ENCODE peak calls at places on chromosomes 2 and 18, in five cellular contexts. I is activated CD4-positive, CD25-positive, alpha-beta regulatory T cell; J is GM20000; Y is COR-L47; V is Right ventricle myocardium superior. T is an unnamed sample.

GRCh38 chr2:183244300-183244849 is 120.1 kb downstream of the NUP35 start:
- DNase-seq in I (no peak), J (no peak), Y (peak; percentile 65), V (no peak), T (no peak)

GRCh38 chr18:26656944-26657536 is 108.7 kb upstream of the KCTD1 start:
- DNase-seq in I (no peak), J (peak; percentile 73), Y (peak; percentile 55), V (peak; percentile 89), T (peak; percentile 81)

GRCh38 chr2:103139628-103140268 is 377.9 kb downstream of the TMEM182 start:
- DNase-seq in I (no peak), J (no peak), Y (peak; percentile 46), V (no peak), T (no peak)

GRCh38 chr2:69933839-69934613 is 19.1 kb downstream of the MXD1 start:
- DNase-seq in I (no peak), J (no peak), Y (no peak), V (no peak), T (no peak)

GRCh38 chr2:22795467-22795866 is 589.5 kb upstream of the KLHL29 start:
- DNase-seq in I (no peak), J (no peak), Y (no peak), V (no peak), T (no peak)

GRCh38 chr18:22378672-22379282 is 38.9 kb downstream of the CTAGE1 start:
- DNase-seq in I (no peak), J (no peak), Y (no peak), V (peak; percentile 46), T (no peak)

GRCh38 chr2:99153921-99154604 is 679 bp downstream of the TSGA10 start:
- DNase-seq in I (no peak), J (no peak), Y (no peak), V (no peak), T (no peak)

GRCh38 chr2:174059178-174059874 is 94.2 kb upstream of the SP3 start:
- DNase-seq in I (no peak), J (no peak), Y (no peak), V (no peak), T (no peak)

GRCh38 chr2:28325567-28326468 is 66.8 kb upstream of the FOSL2 start:
- DNase-seq in I (no peak), J (no peak), Y (peak; percentile 81), V (no peak), T (no peak)

GRCh38 chr18:66136039-66136438 is 385.2 kb downstream of the CDH7 start:
- DNase-seq in I (no peak), J (no peak), Y (peak; percentile 70), V (no peak), T (no peak)

GRCh38 chr2:188450740-188451480 is 159.2 kb downstream of the GULP1 start:
- DNase-seq in I (no peak), J (no peak), Y (no peak), V (no peak), T (no peak)

GRCh38 chr2:145835665-145836064 is 1315.7 kb upstream of the ZEB2 start:
- DNase-seq in I (no peak), J (no peak), Y (no peak), V (no peak), T (no peak)

GRCh38 chr18:55585586-55586521 is 2.1 kb downstream of the TCF4 start:
- DNase-seq in I (no peak), J (no peak), Y (no peak), V (no peak), T (no peak)

GRCh38 chr2:241040811-241041334 is 42.5 kb downstream of the SNED1 start:
- DNase-seq in I (no peak), J (no peak), Y (no peak), V (no peak), T (no peak)

GRCh38 chr18:21904856-21905255 is 164.3 kb downstream of the MIB1 start:
- DNase-seq in I (no peak), J (no peak), Y (no peak), V (peak; percentile 48), T (no peak)

GRCh38 chr18:40006553-40007073 is 1948.4 kb upstream of the PIK3C3 start:
- DNase-seq in I (no peak), J (no peak), Y (no peak), V (no peak), T (no peak)